ENCODE peak calls at places on chromosomes 6 and 20, in eight cellular contexts. X is effector memory CD4-positive, alpha-beta T cell; W is cardiac muscle cell; I is pancreas; K is endothelial cell of umbilical vein; N is astrocyte; R is mesendoderm; A is HCT116. U is an unnamed sample. For H3K36me3, the result is how much of the 10 kb centered on the place peaks cover.

GRCh38 chr6:100549406-100550167 is 84.9 kb upstream of the SIM1 start:
- DNase-seq in X (no peak), W (peak), I (no peak), K (no peak), N (peak), R (peak), A (no peak), U (no peak)

GRCh38 chr20:40205971-40206370 is 483.1 kb downstream of the MAFB start:
- DNase-seq in X (no peak), W (no peak), I (no peak), K (no peak), N (no peak), R (no peak), A (no peak), U (no peak)

GRCh38 chr20:39429716-39430115 is 467.6 kb downstream of the DHX35 start:
- DNase-seq in X (no peak), W (no peak), I (no peak), K (no peak), N (no peak), R (peak), A (no peak), U (no peak)

GRCh38 chr6:35508542-35508941 is 4.2 kb downstream of the TULP1 start:
- DNase-seq in X (no peak), W (no peak), I (no peak), K (no peak), N (no peak), R (no peak), A (no peak), U (no peak)

GRCh38 chr6:10082385-10082784 is 332.5 kb downstream of the TFAP2A start:
- DNase-seq in X (no peak), W (no peak), I (no peak), K (no peak), N (no peak), R (no peak), A (no peak), U (no peak)

GRCh38 chr6:129120856-129121255 is 237.9 kb downstream of the LAMA2 start:
- DNase-seq in X (no peak), W (no peak), I (no peak), K (no peak), N (no peak), R (no peak), A (no peak), U (no peak)

GRCh38 chr6:101607286-101607685 is 213.8 kb downstream of the GRIK2 start:
- DNase-seq in X (no peak), W (no peak), I (no peak), K (no peak), N (no peak), R (no peak), A (no peak), U (no peak)

GRCh38 chr6:139406577-139407343 is 32.3 kb upstream of the CITED2 start:
- DNase-seq in X (no peak), W (no peak), I (no peak), K (no peak), N (peak), R (no peak), A (no peak), U (no peak)

GRCh38 chr6:47552319-47552718 is 74.7 kb downstream of the CD2AP start:
- DNase-seq in X (no peak), W (no peak), I (no peak), K (no peak), N (no peak), R (no peak), A (no peak), U (no peak)

GRCh38 chr6:47551670-47552069 is 74.1 kb downstream of the CD2AP start:
- DNase-seq in X (no peak), W (no peak), I (no peak), K (no peak), N (no peak), R (no peak), A (no peak), U (no peak)
- H3K36me3 ChIP-seq in X (under half), W (under half), I (under half), K (under half), N (under half), R (under half), A (under half), U (under half)

GRCh38 chr6:31529329-31530150 is 778 bp downstream of the MCCD1 start:
- DNase-seq in X (no peak), W (no peak), I (no peak), K (no peak), N (no peak), R (peak), A (no peak), U (no peak)

GRCh38 chr6:31531162-31531561 is 2.4 kb downstream of the MCCD1 start:
- DNase-seq in X (no peak), W (no peak), I (no peak), K (no peak), N (no peak), R (no peak), A (no peak), U (no peak)

GRCh38 chr6:31531771-31532643 is 3.2 kb downstream of the MCCD1 start:
- DNase-seq in X (no peak), W (no peak), I (no peak), K (no peak), N (no peak), R (no peak), A (no peak), U (no peak)

GRCh38 chr6:31528821-31529328 is at the start of gene MCCD1:
- DNase-seq in X (no peak), W (no peak), I (no peak), K (no peak), N (no peak), R (no peak), A (no peak), U (no peak)

DNA sequence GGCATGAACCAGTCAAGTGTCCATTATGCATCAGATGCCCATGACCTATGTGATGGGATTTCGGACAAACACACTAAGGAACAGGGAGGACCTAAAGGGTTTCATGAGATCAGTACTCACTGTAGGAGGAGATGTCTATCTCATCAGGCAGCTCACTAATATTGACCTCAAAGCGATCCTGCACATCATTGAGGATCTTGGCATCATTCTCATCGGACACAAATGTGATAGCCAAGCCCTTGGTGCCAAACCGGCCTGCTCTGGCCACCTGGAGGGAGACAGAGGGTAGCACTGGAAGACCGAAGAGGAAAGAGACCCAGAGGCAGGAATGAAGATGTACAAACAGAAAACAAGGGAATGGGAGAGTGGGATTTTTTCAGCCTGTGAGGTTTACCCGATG is 1.9 kb downstream of the MCCD1 start:
- DNase-seq in X (no peak), W (no peak), I (no peak), K (no peak), N (no peak), R (no peak), A (no peak), U (no peak)
- H3K36me3 ChIP-seq in X (half or more), W (half or more), I (half or more), K (under half), N (under half), R (under half), A (half or more), U (under half)

GRCh38 chr6:150964765-150965164 is 99.3 kb downstream of the MTHFD1L start:
- DNase-seq in X (no peak), W (no peak), I (no peak), K (no peak), N (no peak), R (no peak), A (no peak), U (no peak)
- H3K36me3 ChIP-seq in X (under half), W (under half), I (under half), K (under half), N (under half), R (under half), A (under half), U (under half)

GRCh38 chr6:151240861-151241642 is 1.3 kb downstream of the AKAP12 start:
- DNase-seq in X (no peak), W (peak), I (peak), K (peak), N (peak), R (peak), A (no peak), U (peak)
- H3K36me3 ChIP-seq in X (under half), W (under half), I (under half), K (under half), N (under half), R (under half), A (under half), U (under half)

DNA sequence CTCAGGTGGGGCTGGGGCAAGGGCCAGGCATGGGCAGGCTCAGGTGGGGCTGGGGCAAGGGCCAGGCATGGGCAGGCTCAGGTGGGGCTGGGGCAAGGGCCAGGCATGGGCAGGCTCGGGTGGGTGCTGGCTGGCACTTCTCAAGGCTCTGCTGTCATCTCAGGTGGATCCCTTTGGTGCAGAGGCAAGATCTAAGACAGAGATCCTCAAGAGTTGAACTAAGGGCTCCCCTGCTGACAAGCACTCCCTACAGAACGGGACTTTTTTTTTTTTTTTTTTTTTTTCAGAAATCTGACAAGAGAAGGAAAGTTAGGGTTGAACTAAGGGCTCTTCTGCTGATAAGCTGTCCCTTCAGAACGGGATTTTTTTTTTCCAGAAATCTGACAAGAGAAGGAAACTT is 24.9 kb downstream of the MMP24OS start:
- DNase-seq in X (no peak), W (no peak), I (no peak), K (no peak), N (no peak), R (no peak), A (no peak), U (no peak)
- H3K36me3 ChIP-seq in X (under half), W (under half), I (under half), K (under half), N (under half), R (under half), A (under half), U (under half)

GRCh38 chr6:99412065-99412464 is 13.0 kb downstream of the PNISR start:
- DNase-seq in X (no peak), W (no peak), I (no peak), K (no peak), N (no peak), R (no peak), A (no peak), U (no peak)
- H3K36me3 ChIP-seq in X (under half), W (half or more), I (under half), K (under half), N (under half), R (under half), A (under half), U (under half)

DNA sequence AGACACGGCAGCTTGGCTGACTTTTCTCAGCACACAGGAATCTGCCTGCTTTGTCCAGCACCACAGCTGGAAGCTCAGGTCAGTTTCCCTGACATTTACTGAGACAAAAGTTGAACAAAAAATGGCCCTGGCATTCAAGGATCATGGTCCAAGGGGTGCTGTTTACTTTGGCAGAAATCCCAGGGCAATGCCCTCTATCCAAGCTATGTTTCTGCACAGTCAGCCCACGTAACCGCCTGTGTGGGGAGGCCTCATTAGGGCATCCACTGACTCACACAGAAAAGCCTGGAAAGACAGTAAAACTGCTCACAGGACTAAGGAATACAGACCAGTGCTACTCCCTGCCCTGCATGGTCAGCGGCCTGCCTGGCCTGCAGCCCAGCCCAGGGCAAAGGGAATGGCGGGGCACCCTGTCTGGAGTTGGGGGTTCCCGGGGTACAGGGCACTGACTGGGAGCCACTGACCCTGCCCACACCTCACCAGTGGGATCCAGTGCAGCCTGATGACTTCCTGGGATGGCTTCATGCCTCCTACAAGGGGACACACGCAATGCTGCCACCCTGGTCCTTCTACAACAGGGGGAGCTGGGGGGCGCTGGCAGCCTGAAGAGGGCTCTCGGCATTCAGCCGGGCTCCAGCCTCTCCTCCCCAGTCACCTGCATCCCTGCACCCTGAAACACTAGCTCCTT is 77.1 kb downstream of the NINL start:
- DNase-seq in X (no peak), W (peak), I (peak), K (peak), N (peak), R (no peak), A (no peak), U (no peak)
- H3K36me3 ChIP-seq in X (under half), W (under half), I (under half), K (under half), N (under half), R (under half), A (under half), U (under half)